ENCODE peak calls at places on chromosomes 7 and 10, in eight cellular contexts. W is RKO; B is GM23248; I is neural progenitor cell; L is epithelial cell of prostate; K is SW480; Y is activated T-cell treated with anti-CD3 and anti-CD28 coated beads, Interleukin-2, amount 50 U/mL, for 48 hours; Z is WERI-Rb-1. F is an unnamed sample.
A peak's percentile ranks its signal among the peaks of the same experiment; 100 is the strongest.

GRCh38 chr10:56319386-56319785 is 41.7 kb downstream of the ZWINT start:
- DNase-seq in Z (no peak), B (no peak), K (peak; percentile 23), Y (no peak), W (peak; percentile 0), I (no peak), L (peak; percentile 93), F (no peak)

GRCh38 chr10:77522268-77522809 is 115.3 kb downstream of the KCNMA1 start:
- DNase-seq in W (no peak), K (no peak), Y (no peak), I (no peak), L (no peak), Z (no peak), B (no peak), F (peak; percentile 66)

GRCh38 chr7:5425507-5426225 is 2.0 kb upstream of the TNRC18 start:
- DNase-seq in Z (peak; percentile 76), W (peak; percentile 91), L (no peak), I (peak; percentile 89), B (peak; percentile 94), Y (peak; percentile 38), K (peak; percentile 94), F (peak; percentile 97)

GRCh38 chr7:109179601-109180000 is 609.9 kb downstream of the DNAJB9 start:
- DNase-seq in B (no peak), K (no peak), L (no peak), I (no peak), Z (no peak), W (no peak), Y (no peak), F (no peak)

GRCh38 chr10:78600740-78601139 is 468.0 kb upstream of the ZMIZ1 start:
- DNase-seq in Y (no peak), W (no peak), K (no peak), Z (no peak), B (peak; percentile 59), L (no peak), I (no peak), F (no peak)

GRCh38 chr10:132776186-132776585 is 9.8 kb downstream of the NKX6-2 start:
- DNase-seq in W (no peak), Y (no peak), Z (no peak), L (no peak), I (no peak), B (no peak), K (no peak), F (no peak)

GRCh38 chr7:134739362-134739761 is 40.1 kb upstream of the CALD1 start:
- DNase-seq in K (no peak), W (no peak), L (no peak), Z (no peak), Y (no peak), B (no peak), I (no peak), F (no peak)

GRCh38 chr7:102152672-102153585 is 133.7 kb upstream of the SH2B2 start:
- DNase-seq in B (peak; percentile 19), I (peak; percentile 37), Y (no peak), W (no peak), L (peak; percentile 68), K (peak; percentile 37), Z (no peak), F (peak; percentile 78)

GRCh38 chr7:2938514-2939192 is 94.5 kb upstream of the GNA12 start:
- DNase-seq in Z (peak; percentile 29), Y (no peak), B (no peak), K (no peak), W (no peak), L (no peak), I (peak; percentile 32), F (peak; percentile 74)

GRCh38 chr7:4800926-4801838 is 25.8 kb downstream of the AP5Z1 start:
- DNase-seq in B (no peak), L (no peak), I (no peak), Y (no peak), W (no peak), Z (peak; percentile 67), K (no peak), F (no peak)

GRCh38 chr10:29623797-29624196 is 11.0 kb downstream of the SVIL start:
- DNase-seq in B (no peak), K (no peak), W (no peak), I (no peak), Z (no peak), Y (no peak), L (no peak), F (no peak)

GRCh38 chr10:31774291-31774900 is 154.2 kb downstream of the ARHGAP12 start:
- DNase-seq in K (no peak), Z (no peak), Y (no peak), L (no peak), B (no peak), W (no peak), I (peak; percentile 91), F (peak; percentile 83)

GRCh38 chr7:143074141-143074540 is 22.0 kb downstream of the OR6V1 start:
- DNase-seq in L (no peak), B (no peak), K (no peak), I (no peak), W (no peak), Y (no peak), Z (no peak), F (no peak)

GRCh38 chr7:131234719-131235488 is 92.8 kb upstream of the MKLN1 start:
- DNase-seq in I (no peak), K (no peak), B (no peak), L (no peak), W (no peak), Z (no peak), Y (no peak), F (no peak)

GRCh38 chr7:5633161-5634106 is 148.0 kb downstream of the RNF216 start:
- DNase-seq in Z (no peak), Y (no peak), L (no peak), I (peak; percentile 79), W (no peak), K (no peak), B (peak; percentile 40), F (peak; percentile 68)

GRCh38 chr10:3095373-3096139 is 28.2 kb downstream of the PFKP start:
- DNase-seq in Y (peak; percentile 65), K (peak; percentile 85), Z (no peak), I (no peak), L (peak; percentile 94), W (peak; percentile 99), B (peak; percentile 99), F (peak; percentile 47)

GRCh38 chr10:52187521-52188258 is 126.4 kb upstream of the DKK1 start:
- DNase-seq in Y (no peak), I (no peak), K (no peak), Z (no peak), B (peak; percentile 36), L (no peak), W (no peak), F (peak; percentile 29)

GRCh38 chr10:14500172-14500765 is 169.5 kb upstream of the FRMD4A start:
- DNase-seq in Y (no peak), K (no peak), W (no peak), Z (no peak), I (no peak), L (no peak), B (no peak), F (no peak)

GRCh38 chr10:29970576-29970975 is 88.8 kb downstream of the JCAD start:
- DNase-seq in W (no peak), I (no peak), Y (no peak), B (no peak), L (no peak), K (no peak), Z (no peak), F (no peak)

GRCh38 chr7:84070770-84071169 is 123.8 kb downstream of the SEMA3A start:
- DNase-seq in W (no peak), Z (no peak), L (no peak), B (no peak), Y (no peak), K (no peak), I (no peak), F (no peak)

GRCh38 chr7:25949672-25950487 is 202.1 kb upstream of the NFE2L3 start:
- DNase-seq in Z (no peak), B (peak; percentile 33), L (no peak), I (peak; percentile 65), W (no peak), Y (peak; percentile 27), K (no peak), F (peak; percentile 76)

GRCh38 chr10:35921866-35922265 is 279.8 kb upstream of the FZD8 start:
- DNase-seq in I (no peak), Z (no peak), B (no peak), W (no peak), Y (no peak), K (no peak), L (no peak), F (no peak)

GRCh38 chr10:27341001-27341400 is 100.4 kb upstream of the ACBD5 start:
- DNase-seq in L (no peak), Y (no peak), B (no peak), K (no peak), W (no peak), I (no peak), Z (no peak), F (no peak)

GRCh38 chr7:122310119-122311021 is 5.8 kb upstream of the FEZF1 start:
- DNase-seq in Y (no peak), K (no peak), Z (no peak), B (peak; percentile 39), I (peak; percentile 91), L (no peak), W (no peak), F (peak; percentile 74)

GRCh38 chr10:52701647-52702046 is 70.9 kb downstream of the MBL2 start:
- DNase-seq in B (no peak), L (no peak), K (no peak), I (no peak), W (no peak), Y (no peak), Z (no peak), F (peak; percentile 75)

GRCh38 chr7:71348751-71349415 is 216.9 kb downstream of the GALNT17 start:
- DNase-seq in K (no peak), L (no peak), Y (no peak), I (no peak), B (no peak), W (no peak), Z (no peak), F (peak; percentile 47)

GRCh38 chr10:47207280-47207613 is 92.8 kb upstream of the GDF10 start:
- DNase-seq in B (no peak), Z (no peak), I (no peak), Y (peak; percentile 37), K (peak; percentile 21), L (no peak), W (no peak), F (peak; percentile 62)

GRCh38 chr7:70486977-70487376 is 645.0 kb upstream of the GALNT17 start:
- DNase-seq in K (no peak), W (no peak), B (no peak), Z (no peak), Y (no peak), L (no peak), I (no peak), F (no peak)

GRCh38 chr10:87552248-87552914 is 47.7 kb downstream of the MINPP1 start:
- DNase-seq in Z (no peak), L (no peak), I (no peak), B (peak; percentile 39), W (no peak), K (no peak), Y (no peak), F (no peak)

GRCh38 chr10:114518401-114519305 is 114.4 kb upstream of the AFAP1L2 start:
- DNase-seq in Z (no peak), W (no peak), I (no peak), Y (no peak), K (no peak), L (peak; percentile 86), B (no peak), F (no peak)

GRCh38 chr7:133301444-133301843 is 48.6 kb downstream of the EXOC4 start:
- DNase-seq in Y (no peak), I (no peak), W (no peak), L (no peak), K (no peak), Z (no peak), B (no peak), F (peak; percentile 36)

GRCh38 chr10:11793762-11794479 is 29.2 kb upstream of the PROSER2 start:
- DNase-seq in L (no peak), W (peak; percentile 33), Y (no peak), K (peak; percentile 91), Z (no peak), B (peak; percentile 65), I (no peak), F (peak; percentile 69)

GRCh38 chr10:131848741-131849590 is 51.8 kb upstream of the PPP2R2D start:
- DNase-seq in L (no peak), Y (no peak), B (no peak), Z (no peak), I (no peak), W (no peak), K (no peak), F (no peak)

GRCh38 chr7:6648066-6648814 is 11.1 kb downstream of the ZNF316 start:
- DNase-seq in W (no peak), Z (no peak), I (no peak), K (no peak), Y (no peak), B (no peak), L (no peak), F (no peak)

F was measured in left kidney.